ENCODE peak calls at places on chromosome 12, in ten cellular contexts. L, C, J, S, G, E, Q, Y, U and B are unnamed samples. For H3K4me1 and H3K9me3, the result is how much of the 10 kb centered on the place peaks cover.

GRCh38 chr12:101243616-101244015 is 33.6 kb upstream of the SLC5A8 start:
- DNase-seq in L (no peak), C (no peak), E (no peak), J (no peak), Y (no peak), S (no peak), G (peak), U (no peak), Q (no peak), B (no peak)

GRCh38 chr12:94404854-94405253 is 54.8 kb downstream of the CEP83 start:
- DNase-seq in E (no peak), Q (no peak), S (no peak), C (no peak), L (no peak), Y (no peak), J (no peak), U (no peak), G (no peak), B (no peak)

GRCh38 chr12:100168562-100168961 is 25.9 kb upstream of the BLTP3B start:
- DNase-seq in C (no peak), L (no peak), G (no peak), U (no peak), E (no peak), S (no peak), Y (no peak), J (no peak), Q (no peak), B (no peak)

GRCh38 chr12:90593596-90594290 is 361.2 kb downstream of the CCER1 start:
- DNase-seq in J (no peak), G (no peak), U (no peak), Y (no peak), Q (no peak), L (no peak), E (peak), C (no peak), S (no peak), B (no peak)

GRCh38 chr12:3313655-3314305 is 177.2 kb upstream of the PRMT8 start:
- DNase-seq in J (peak), Y (no peak), U (no peak), S (no peak), G (peak), L (no peak), C (no peak), Q (no peak), E (peak), B (no peak)

GRCh38 chr12:56271031-56271430 is 4.3 kb downstream of the COQ10A start:
- DNase-seq in E (peak), C (no peak), Q (no peak), Y (no peak), U (no peak), S (no peak), J (no peak), L (no peak), G (peak), B (no peak)

GRCh38 chr12:105876426-105876927 is 262.3 kb downstream of the NUAK1 start:
- DNase-seq in U (no peak), S (no peak), G (no peak), Y (no peak), E (no peak), J (no peak), C (no peak), L (no peak), Q (no peak), B (no peak)

GRCh38 chr12:28866715-28867503 is 282.2 kb upstream of the FAR2 start:
- DNase-seq in Y (no peak), J (no peak), C (no peak), Q (no peak), L (no peak), U (no peak), E (no peak), G (no peak), S (no peak), B (no peak)

GRCh38 chr12:30679250-30679649 is 16.4 kb downstream of the IPO8 start:
- DNase-seq in Y (no peak), S (no peak), J (no peak), L (no peak), C (no peak), E (no peak), Q (no peak), G (no peak), U (no peak), B (no peak)

GRCh38 chr12:106223485-106224391 is 24.1 kb downstream of the CKAP4 start:
- DNase-seq in G (peak), J (peak), Y (peak), E (peak), Q (peak), C (peak), S (peak), U (peak), L (peak), B (peak)

GRCh38 chr12:47414511-47414910 is 291.3 kb downstream of the RPAP3 start:
- DNase-seq in Y (no peak), S (no peak), U (no peak), E (no peak), Q (no peak), C (no peak), J (no peak), G (no peak), L (no peak), B (no peak)

GRCh38 chr12:93570552-93571359 is 1.7 kb upstream of the SOCS2 start:
- DNase-seq in Q (peak), C (peak), U (peak), E (peak), J (peak), Y (peak), L (peak), G (peak), S (peak), B (peak)

GRCh38 chr12:122894173-122895121 is 1.5 kb downstream of the VPS37B start:
- DNase-seq in Q (no peak), G (no peak), J (no peak), C (peak), Y (no peak), E (no peak), L (no peak), U (no peak), S (peak), B (no peak)

GRCh38 chr12:122895757-122896636 is at the start of gene VPS37B:
- DNase-seq in Y (peak), L (peak), E (peak), S (peak), Q (peak), U (peak), G (no peak), C (peak), J (peak), B (peak)

GRCh38 chr12:122893208-122894151 is 2.4 kb downstream of the VPS37B start:
- DNase-seq in S (no peak), J (no peak), C (peak), G (no peak), Q (no peak), Y (no peak), L (no peak), E (no peak), U (no peak), B (no peak)

GRCh38 chr12:122895290-122895689 is 634 bp downstream of the VPS37B start:
- DNase-seq in J (no peak), L (no peak), U (no peak), S (no peak), Q (no peak), Y (no peak), G (no peak), E (no peak), C (no peak), B (no peak)

GRCh38 chr12:122896662-122897061 is 738 bp upstream of the VPS37B start:
- DNase-seq in Q (no peak), G (no peak), L (no peak), E (no peak), Y (no peak), U (no peak), J (no peak), C (no peak), S (no peak), B (no peak)
- H3K4me1 ChIP-seq in Q (under half), G (under half), L (under half), E (under half), Y (under half), U (half or more), J (under half), C (under half), S (under half), B (under half)

GRCh38 chr12:132954471-132955048 is 1.5 kb downstream of the ZNF605 start:
- DNase-seq in U (no peak), Y (no peak), J (no peak), E (no peak), S (no peak), C (no peak), Q (no peak), L (no peak), G (no peak), B (no peak)

GRCh38 chr12:132952371-132953162 is 3.5 kb downstream of the ZNF605 start:
- DNase-seq in Y (no peak), U (no peak), G (no peak), C (no peak), L (no peak), J (no peak), E (no peak), S (no peak), Q (no peak), B (no peak)

GRCh38 chr12:132953771-132954170 is 2.3 kb downstream of the ZNF605 start:
- DNase-seq in S (no peak), U (no peak), J (no peak), Q (no peak), E (no peak), G (no peak), L (no peak), C (no peak), Y (no peak), B (no peak)

GRCh38 chr12:132951649-132952048 is 4.5 kb downstream of the ZNF605 start:
- DNase-seq in C (no peak), Q (no peak), U (no peak), G (no peak), E (no peak), J (no peak), L (no peak), Y (no peak), S (no peak), B (no peak)

DNA sequence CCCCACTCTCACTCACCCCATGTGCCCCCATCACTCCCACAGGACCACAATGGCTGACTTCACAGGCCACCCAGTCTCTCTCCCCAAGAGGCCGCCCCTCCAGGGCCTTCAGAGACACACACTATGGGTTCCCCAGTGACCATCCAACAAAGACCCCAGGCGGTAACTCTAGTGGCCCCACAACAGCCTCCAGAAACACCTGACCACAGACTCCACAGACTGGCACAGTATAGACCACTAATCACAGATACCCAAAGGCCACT is 3.0 kb downstream of the ZNF605 start:
- DNase-seq in C (no peak), E (no peak), S (no peak), U (no peak), Y (no peak), Q (no peak), J (no peak), G (no peak), L (no peak), B (no peak)
- H3K9me3 ChIP-seq in C (under half), E (half or more), S (under half), U (half or more), Y (under half), Q (under half), J (under half), G (under half), L (under half), B (under half)

GRCh38 chr12:109469516-109469915 is 7.6 kb downstream of the KCTD10 start:
- DNase-seq in S (no peak), Y (no peak), L (no peak), Q (no peak), U (no peak), G (no peak), E (peak), C (no peak), J (no peak), B (no peak)

GRCh38 chr12:109464642-109465351 is 12.3 kb downstream of the KCTD10 start:
- DNase-seq in S (no peak), G (no peak), Y (no peak), L (no peak), U (no peak), C (no peak), J (no peak), E (no peak), Q (no peak), B (no peak)

GRCh38 chr12:109466305-109466704 is 10.8 kb downstream of the KCTD10 start:
- DNase-seq in Y (no peak), E (no peak), L (no peak), U (no peak), S (no peak), J (no peak), G (no peak), Q (no peak), C (no peak), B (no peak)

GRCh38 chr12:109467978-109468676 is 9.0 kb downstream of the KCTD10 start:
- DNase-seq in C (peak), Q (no peak), S (no peak), J (no peak), E (no peak), Y (no peak), G (no peak), L (no peak), U (no peak), B (no peak)

GRCh38 chr12:109466821-109467220 is 10.3 kb downstream of the KCTD10 start:
- DNase-seq in S (no peak), U (no peak), L (no peak), C (no peak), G (no peak), Q (no peak), J (no peak), E (no peak), Y (no peak), B (no peak)
- H3K4me1 ChIP-seq in S (under half), U (half or more), L (under half), C (under half), G (under half), Q (under half), J (under half), E (under half), Y (half or more), B (half or more)

GRCh38 chr12:48473061-48473460 is 702 bp downstream of the ANP32D start:
- DNase-seq in Q (no peak), L (no peak), Y (no peak), S (no peak), E (no peak), U (no peak), G (no peak), C (no peak), J (no peak), B (no peak)

GRCh38 chr12:48472259-48472658 is at the start of gene ANP32D:
- DNase-seq in L (no peak), S (no peak), E (no peak), J (no peak), C (no peak), Q (no peak), G (no peak), Y (no peak), U (no peak), B (no peak)
- H3K9me3 ChIP-seq in L (under half), S (under half), E (under half), J (under half), C (under half), Q (under half), G (under half), Y (under half), U (half or more), B (under half)

GRCh38 chr12:120539303-120539702 is 5.1 kb downstream of the RNF10 start:
- DNase-seq in G (no peak), L (no peak), Q (peak), S (no peak), J (no peak), U (no peak), E (peak), C (no peak), Y (no peak), B (no peak)
- H3K4me1 ChIP-seq in G (under half), L (under half), Q (half or more), S (under half), J (under half), U (half or more), E (under half), C (under half), Y (under half), B (half or more)

DNA sequence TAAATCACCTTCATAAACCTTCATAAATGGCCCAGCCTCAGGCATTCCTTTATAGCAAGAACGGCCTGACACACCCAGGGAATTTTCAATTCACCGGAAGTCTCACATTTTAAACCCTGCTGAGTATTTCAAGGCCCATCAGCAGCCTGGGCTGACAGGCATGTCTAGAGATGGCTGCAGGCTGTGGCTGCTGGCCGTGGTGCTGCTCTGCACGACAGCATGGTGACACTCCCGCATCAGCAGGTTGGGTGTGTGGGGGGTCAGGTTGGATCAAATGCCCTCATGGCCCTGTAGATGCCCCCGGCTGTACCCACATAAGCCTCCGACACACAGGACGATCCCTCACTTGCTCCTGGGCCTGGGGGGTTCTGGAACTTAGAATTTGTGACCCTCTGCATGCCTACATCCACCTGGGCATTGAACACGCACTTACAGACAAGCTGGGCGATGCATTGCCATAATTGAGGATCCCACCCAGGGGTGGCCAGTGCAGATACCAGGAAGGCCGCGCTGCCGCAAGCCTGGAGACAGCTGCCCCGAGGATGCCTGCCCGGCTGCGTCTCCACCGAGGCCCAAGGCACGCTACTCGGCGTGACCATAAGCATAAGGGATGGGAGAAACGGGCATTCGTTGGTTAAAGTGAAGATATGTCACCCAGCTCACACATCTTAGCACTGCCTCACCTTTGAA is 124.3 kb downstream of the PIWIL1 start:
- DNase-seq in Y (peak), L (no peak), Q (no peak), J (no peak), E (no peak), S (no peak), C (no peak), G (no peak), U (no peak), B (no peak)
- H3K9me3 ChIP-seq in Y (under half), L (under half), Q (under half), J (under half), E (half or more), S (under half), C (under half), G (under half), U (under half), B (under half)